ENCODE peak calls at places on chromosomes 3 and 15, in six cellular contexts. One of them, this sample, is unnamed.

GRCh38 chr3:132837615-132838014 is 115.4 kb upstream of the NPHP3 start:
- DNase-seq in cardiac muscle cell: no peak
- DNase-seq in ovary: no peak
- DNase-seq in SW480: no peak
- DNase-seq in CD4-positive, CD25-positive, alpha-beta regulatory T cell: no peak
- DNase-seq in M059J: no peak
- DNase-seq in this sample: no peak

GRCh38 chr15:99632521-99632920 is 66.7 kb downstream of the MEF2A start:
- DNase-seq in cardiac muscle cell: no peak
- DNase-seq in ovary: no peak
- DNase-seq in SW480: no peak
- DNase-seq in CD4-positive, CD25-positive, alpha-beta regulatory T cell: no peak
- DNase-seq in M059J: no peak
- DNase-seq in this sample: no peak

GRCh38 chr3:12782172-12782815 is 14.2 kb upstream of the CAND2 start:
- DNase-seq in cardiac muscle cell: peak; percentile 77
- DNase-seq in ovary: no peak
- DNase-seq in SW480: no peak
- DNase-seq in CD4-positive, CD25-positive, alpha-beta regulatory T cell: no peak
- DNase-seq in M059J: peak; percentile 54
- DNase-seq in this sample: no peak

GRCh38 chr3:128556949-128557348 is 63.9 kb upstream of the GATA2 start:
- DNase-seq in cardiac muscle cell: no peak
- DNase-seq in ovary: no peak
- DNase-seq in SW480: no peak
- DNase-seq in CD4-positive, CD25-positive, alpha-beta regulatory T cell: no peak
- DNase-seq in M059J: no peak
- DNase-seq in this sample: no peak

GRCh38 chr3:165746874-165747273 is 90.3 kb downstream of the BCHE start:
- DNase-seq in cardiac muscle cell: no peak
- DNase-seq in ovary: no peak
- DNase-seq in SW480: no peak
- DNase-seq in CD4-positive, CD25-positive, alpha-beta regulatory T cell: no peak
- DNase-seq in M059J: no peak
- DNase-seq in this sample: no peak

GRCh38 chr15:88258021-88258641 is 1.6 kb upstream of the NTRK3 start:
- DNase-seq in cardiac muscle cell: peak; percentile 21
- DNase-seq in ovary: no peak
- DNase-seq in SW480: no peak
- DNase-seq in CD4-positive, CD25-positive, alpha-beta regulatory T cell: no peak
- DNase-seq in M059J: peak; percentile 52
- DNase-seq in this sample: no peak

GRCh38 chr3:120852412-120852811 is 55.6 kb upstream of the STXBP5L start:
- DNase-seq in cardiac muscle cell: no peak
- DNase-seq in ovary: no peak
- DNase-seq in SW480: no peak
- DNase-seq in CD4-positive, CD25-positive, alpha-beta regulatory T cell: no peak
- DNase-seq in M059J: no peak
- DNase-seq in this sample: no peak

GRCh38 chr3:105801397-105801796 is 67.4 kb downstream of the CBLB start:
- DNase-seq in cardiac muscle cell: no peak
- DNase-seq in ovary: no peak
- DNase-seq in SW480: no peak
- DNase-seq in CD4-positive, CD25-positive, alpha-beta regulatory T cell: no peak
- DNase-seq in M059J: no peak
- DNase-seq in this sample: no peak

GRCh38 chr15:78242128-78242527 is 7.8 kb upstream of the ACSBG1 start:
- DNase-seq in cardiac muscle cell: peak; percentile 26
- DNase-seq in ovary: no peak
- DNase-seq in SW480: no peak
- DNase-seq in CD4-positive, CD25-positive, alpha-beta regulatory T cell: no peak
- DNase-seq in M059J: no peak
- DNase-seq in this sample: peak; percentile 20

GRCh38 chr15:65519781-65520299 is 2.4 kb upstream of the DPP8 start:
- DNase-seq in cardiac muscle cell: no peak
- DNase-seq in ovary: no peak
- DNase-seq in SW480: no peak
- DNase-seq in CD4-positive, CD25-positive, alpha-beta regulatory T cell: no peak
- DNase-seq in M059J: no peak
- DNase-seq in this sample: no peak

GRCh38 chr3:178060406-178060805 is 475.8 kb upstream of the KCNMB2 start:
- DNase-seq in cardiac muscle cell: peak; percentile 66
- DNase-seq in ovary: no peak
- DNase-seq in SW480: no peak
- DNase-seq in CD4-positive, CD25-positive, alpha-beta regulatory T cell: no peak
- DNase-seq in M059J: no peak
- DNase-seq in this sample: no peak

GRCh38 chr3:81947359-81947758 is 185.9 kb upstream of the GBE1 start:
- DNase-seq in cardiac muscle cell: no peak
- DNase-seq in ovary: no peak
- DNase-seq in SW480: no peak
- DNase-seq in CD4-positive, CD25-positive, alpha-beta regulatory T cell: no peak
- DNase-seq in M059J: peak; percentile 83
- DNase-seq in this sample: peak; percentile 29

GRCh38 chr3:183688869-183689268 is 8.7 kb upstream of the YEATS2 start:
- DNase-seq in cardiac muscle cell: peak; percentile 12
- DNase-seq in ovary: no peak
- DNase-seq in SW480: no peak
- DNase-seq in CD4-positive, CD25-positive, alpha-beta regulatory T cell: no peak
- DNase-seq in M059J: no peak
- DNase-seq in this sample: peak; percentile 51

GRCh38 chr3:47288966-47289910 is 6.5 kb downstream of the KLHL18 start:
- DNase-seq in cardiac muscle cell: peak; percentile 43
- DNase-seq in ovary: no peak
- DNase-seq in SW480: no peak
- DNase-seq in CD4-positive, CD25-positive, alpha-beta regulatory T cell: no peak
- DNase-seq in M059J: no peak
- DNase-seq in this sample: peak; percentile 34

GRCh38 chr3:50581459-50581842 is 12.1 kb downstream of the HEMK1 start:
- DNase-seq in cardiac muscle cell: no peak
- DNase-seq in ovary: no peak
- DNase-seq in SW480: no peak
- DNase-seq in CD4-positive, CD25-positive, alpha-beta regulatory T cell: no peak
- DNase-seq in M059J: no peak
- DNase-seq in this sample: no peak

GRCh38 chr3:105459566-105460290 is 93.0 kb downstream of the ALCAM start:
- DNase-seq in cardiac muscle cell: no peak
- DNase-seq in ovary: no peak
- DNase-seq in SW480: no peak
- DNase-seq in CD4-positive, CD25-positive, alpha-beta regulatory T cell: no peak
- DNase-seq in M059J: no peak
- DNase-seq in this sample: no peak

GRCh38 chr3:125602752-125603649 is 7.7 kb upstream of the OSBPL11 start:
- DNase-seq in cardiac muscle cell: peak; percentile 65
- DNase-seq in ovary: no peak
- DNase-seq in SW480: no peak
- DNase-seq in CD4-positive, CD25-positive, alpha-beta regulatory T cell: no peak
- DNase-seq in M059J: peak; percentile 92
- DNase-seq in this sample: peak; percentile 19

GRCh38 chr3:195893516-195893915 is 14.8 kb downstream of the TNK2 start:
- DNase-seq in cardiac muscle cell: no peak
- DNase-seq in ovary: no peak
- DNase-seq in SW480: no peak
- DNase-seq in CD4-positive, CD25-positive, alpha-beta regulatory T cell: no peak
- DNase-seq in M059J: no peak
- DNase-seq in this sample: no peak

GRCh38 chr15:37133619-37134018 is 33.3 kb upstream of the MEIS2 start:
- DNase-seq in cardiac muscle cell: peak; percentile 67
- DNase-seq in ovary: no peak
- DNase-seq in SW480: no peak
- DNase-seq in CD4-positive, CD25-positive, alpha-beta regulatory T cell: no peak
- DNase-seq in M059J: peak; percentile 39
- DNase-seq in this sample: peak; percentile 59

GRCh38 chr3:103002447-103002846 is 567.6 kb downstream of the ZPLD1 start:
- DNase-seq in cardiac muscle cell: no peak
- DNase-seq in ovary: no peak
- DNase-seq in SW480: peak; percentile 95
- DNase-seq in CD4-positive, CD25-positive, alpha-beta regulatory T cell: no peak
- DNase-seq in M059J: peak; percentile 69
- DNase-seq in this sample: no peak

GRCh38 chr3:170228093-170228766 is 6.0 kb downstream of the PRKCI start:
- DNase-seq in cardiac muscle cell: peak; percentile 37
- DNase-seq in ovary: no peak
- DNase-seq in SW480: no peak
- DNase-seq in CD4-positive, CD25-positive, alpha-beta regulatory T cell: no peak
- DNase-seq in M059J: peak; percentile 77
- DNase-seq in this sample: peak; percentile 41

GRCh38 chr15:62855085-62855476 is 187.5 kb upstream of the TPM1 start:
- DNase-seq in cardiac muscle cell: no peak
- DNase-seq in ovary: no peak
- DNase-seq in SW480: no peak
- DNase-seq in CD4-positive, CD25-positive, alpha-beta regulatory T cell: no peak
- DNase-seq in M059J: no peak
- DNase-seq in this sample: no peak

GRCh38 chr3:153463895-153464294 is 301.9 kb downstream of the RAP2B start:
- DNase-seq in cardiac muscle cell: no peak
- DNase-seq in ovary: no peak
- DNase-seq in SW480: no peak
- DNase-seq in CD4-positive, CD25-positive, alpha-beta regulatory T cell: no peak
- DNase-seq in M059J: no peak
- DNase-seq in this sample: no peak

GRCh38 chr3:142815803-142816202 is 73.1 kb downstream of the PCOLCE2 start:
- DNase-seq in cardiac muscle cell: no peak
- DNase-seq in ovary: no peak
- DNase-seq in SW480: no peak
- DNase-seq in CD4-positive, CD25-positive, alpha-beta regulatory T cell: no peak
- DNase-seq in M059J: no peak
- DNase-seq in this sample: no peak

GRCh38 chr15:90915808-90916440 is 12.8 kb downstream of the MAN2A2 start:
- DNase-seq in cardiac muscle cell: peak; percentile 18
- DNase-seq in ovary: no peak
- DNase-seq in SW480: no peak
- DNase-seq in CD4-positive, CD25-positive, alpha-beta regulatory T cell: no peak
- DNase-seq in M059J: no peak
- DNase-seq in this sample: no peak

GRCh38 chr3:127646501-127647046 is 17.6 kb downstream of the PODXL2 start:
- DNase-seq in cardiac muscle cell: no peak
- DNase-seq in ovary: no peak
- DNase-seq in SW480: no peak
- DNase-seq in CD4-positive, CD25-positive, alpha-beta regulatory T cell: no peak
- DNase-seq in M059J: no peak
- DNase-seq in this sample: no peak

GRCh38 chr3:2923390-2923789 is 186.8 kb downstream of the IL5RA start:
- DNase-seq in cardiac muscle cell: no peak
- DNase-seq in ovary: no peak
- DNase-seq in SW480: no peak
- DNase-seq in CD4-positive, CD25-positive, alpha-beta regulatory T cell: no peak
- DNase-seq in M059J: no peak
- DNase-seq in this sample: no peak

This sample was measured in PC-3.